ENCODE peak calls at places on chromosome 15, in eight cellular contexts. One of them, this sample, is unnamed. For H3K27me3 and H3K36me3, the result is how much of the 10 kb centered on the place peaks cover.

GRCh38 chr15:90594297-90594696 is 64.6 kb downstream of the CRTC3 start:
- DNase-seq in GM23248: peak
- DNase-seq in tibial artery: peak
- DNase-seq in fibroblast of lung: peak
- DNase-seq in small intestine: peak
- DNase-seq in PC-3: peak
- DNase-seq in PC-9: peak
- DNase-seq in body of pancreas: peak
- DNase-seq in this sample: no peak

GRCh38 chr15:42919794-42920280 is 741 bp downstream of the TTBK2 start:
- DNase-seq in GM23248: peak
- DNase-seq in tibial artery: no peak
- DNase-seq in fibroblast of lung: peak
- DNase-seq in small intestine: peak
- DNase-seq in PC-3: peak
- DNase-seq in PC-9: peak
- DNase-seq in body of pancreas: peak
- DNase-seq in this sample: peak

GRCh38 chr15:63264685-63265302 is 12.6 kb upstream of the APH1B start:
- DNase-seq in GM23248: peak
- DNase-seq in tibial artery: no peak
- DNase-seq in fibroblast of lung: peak
- DNase-seq in small intestine: no peak
- DNase-seq in PC-3: no peak
- DNase-seq in PC-9: no peak
- DNase-seq in body of pancreas: no peak
- DNase-seq in this sample: peak

GRCh38 chr15:74519311-74519710 is 21.7 kb upstream of the ARID3B start:
- DNase-seq in GM23248: peak
- DNase-seq in tibial artery: no peak
- DNase-seq in fibroblast of lung: peak
- DNase-seq in small intestine: no peak
- DNase-seq in PC-3: peak
- DNase-seq in PC-9: no peak
- DNase-seq in body of pancreas: no peak
- DNase-seq in this sample: no peak

GRCh38 chr15:79028411-79028964 is 62.1 kb downstream of the RASGRF1 start:
- DNase-seq in GM23248: peak
- DNase-seq in tibial artery: no peak
- DNase-seq in fibroblast of lung: peak
- DNase-seq in small intestine: peak
- DNase-seq in PC-3: peak
- DNase-seq in PC-9: peak
- DNase-seq in body of pancreas: no peak
- DNase-seq in this sample: peak

GRCh38 chr15:58346361-58346760 is 85.4 kb upstream of the LIPC start:
- DNase-seq in GM23248: peak
- DNase-seq in tibial artery: no peak
- DNase-seq in fibroblast of lung: peak
- DNase-seq in small intestine: no peak
- DNase-seq in PC-3: peak
- DNase-seq in PC-9: peak
- DNase-seq in body of pancreas: no peak
- DNase-seq in this sample: no peak

GRCh38 chr15:35522061-35522460 is 23.9 kb downstream of the DPH6 start:
- DNase-seq in GM23248: no peak
- DNase-seq in tibial artery: no peak
- DNase-seq in fibroblast of lung: no peak
- DNase-seq in small intestine: no peak
- DNase-seq in PC-3: peak
- DNase-seq in PC-9: no peak
- DNase-seq in body of pancreas: no peak
- DNase-seq in this sample: no peak

GRCh38 chr15:42059661-42060476 is 34.5 kb downstream of the PLA2G4D start:
- DNase-seq in GM23248: peak
- DNase-seq in tibial artery: no peak
- DNase-seq in fibroblast of lung: peak
- DNase-seq in small intestine: peak
- DNase-seq in PC-3: peak
- DNase-seq in PC-9: peak
- DNase-seq in body of pancreas: peak
- DNase-seq in this sample: peak

GRCh38 chr15:67472957-67473356 is 48.0 kb upstream of the C15orf61 start:
- DNase-seq in GM23248: peak
- DNase-seq in tibial artery: no peak
- DNase-seq in fibroblast of lung: peak
- DNase-seq in small intestine: no peak
- DNase-seq in PC-3: no peak
- DNase-seq in PC-9: no peak
- DNase-seq in body of pancreas: no peak
- DNase-seq in this sample: no peak

GRCh38 chr15:88449581-88449980 is 17.6 kb downstream of the MRPL46 start:
- DNase-seq in GM23248: no peak
- DNase-seq in tibial artery: no peak
- DNase-seq in fibroblast of lung: no peak
- DNase-seq in small intestine: no peak
- DNase-seq in PC-3: no peak
- DNase-seq in PC-9: no peak
- DNase-seq in body of pancreas: no peak
- DNase-seq in this sample: no peak

GRCh38 chr15:55196458-55197361 is at the start of gene RSL24D1:
- DNase-seq in GM23248: peak
- DNase-seq in tibial artery: peak
- DNase-seq in fibroblast of lung: peak
- DNase-seq in small intestine: peak
- DNase-seq in PC-3: peak
- DNase-seq in PC-9: peak
- DNase-seq in body of pancreas: peak
- DNase-seq in this sample: peak

GRCh38 chr15:98452238-98452637 is 196.1 kb upstream of the IGF1R start:
- DNase-seq in GM23248: no peak
- DNase-seq in tibial artery: no peak
- DNase-seq in fibroblast of lung: no peak
- DNase-seq in small intestine: no peak
- DNase-seq in PC-3: no peak
- DNase-seq in PC-9: no peak
- DNase-seq in body of pancreas: no peak
- DNase-seq in this sample: no peak

GRCh38 chr15:61871926-61872522 is 188.2 kb downstream of the VPS13C start:
- DNase-seq in GM23248: peak
- DNase-seq in tibial artery: no peak
- DNase-seq in fibroblast of lung: peak
- DNase-seq in small intestine: peak
- DNase-seq in PC-3: peak
- DNase-seq in PC-9: no peak
- DNase-seq in body of pancreas: no peak
- DNase-seq in this sample: peak

GRCh38 chr15:65841121-65841930 is 28.0 kb upstream of the RAB11A start:
- DNase-seq in GM23248: peak
- DNase-seq in tibial artery: peak
- DNase-seq in fibroblast of lung: peak
- DNase-seq in small intestine: no peak
- DNase-seq in PC-3: no peak
- DNase-seq in PC-9: no peak
- DNase-seq in body of pancreas: no peak
- DNase-seq in this sample: no peak

GRCh38 chr15:74387988-74388955 is 20.8 kb upstream of the CYP11A1 start:
- DNase-seq in GM23248: no peak
- DNase-seq in tibial artery: no peak
- DNase-seq in fibroblast of lung: no peak
- DNase-seq in small intestine: no peak
- DNase-seq in PC-3: no peak
- DNase-seq in PC-9: peak
- DNase-seq in body of pancreas: no peak
- DNase-seq in this sample: no peak

GRCh38 chr15:37101634-37102314 is 1.4 kb upstream of the MEIS2 start:
- DNase-seq in GM23248: peak
- DNase-seq in tibial artery: peak
- DNase-seq in fibroblast of lung: peak
- DNase-seq in small intestine: peak
- DNase-seq in PC-3: peak
- DNase-seq in PC-9: peak
- DNase-seq in body of pancreas: peak
- DNase-seq in this sample: peak

GRCh38 chr15:84976746-84977345 is 4.8 kb upstream of the PDE8A start:
- DNase-seq in GM23248: no peak
- DNase-seq in tibial artery: no peak
- DNase-seq in fibroblast of lung: no peak
- DNase-seq in small intestine: no peak
- DNase-seq in PC-3: no peak
- DNase-seq in PC-9: no peak
- DNase-seq in body of pancreas: no peak
- DNase-seq in this sample: no peak

GRCh38 chr15:33059184-33059583 is 135.3 kb downstream of the FMN1 start:
- DNase-seq in GM23248: peak
- DNase-seq in tibial artery: no peak
- DNase-seq in fibroblast of lung: peak
- DNase-seq in small intestine: no peak
- DNase-seq in PC-3: no peak
- DNase-seq in PC-9: no peak
- DNase-seq in body of pancreas: no peak
- DNase-seq in this sample: no peak

GRCh38 chr15:96339662-96340347 is 9.3 kb downstream of the NR2F2 start:
- DNase-seq in GM23248: peak
- DNase-seq in tibial artery: no peak
- DNase-seq in fibroblast of lung: peak
- DNase-seq in small intestine: no peak
- DNase-seq in PC-3: peak
- DNase-seq in PC-9: no peak
- DNase-seq in body of pancreas: no peak
- DNase-seq in this sample: no peak
- H3K27me3 ChIP-seq in GM23248: under half
- H3K27me3 ChIP-seq in tibial artery: under half
- H3K27me3 ChIP-seq in fibroblast of lung: under half
- H3K27me3 ChIP-seq in small intestine: under half
- H3K27me3 ChIP-seq in PC-3: under half
- H3K27me3 ChIP-seq in PC-9: under half
- H3K27me3 ChIP-seq in body of pancreas: under half
- H3K27me3 ChIP-seq in this sample: under half

DNA sequence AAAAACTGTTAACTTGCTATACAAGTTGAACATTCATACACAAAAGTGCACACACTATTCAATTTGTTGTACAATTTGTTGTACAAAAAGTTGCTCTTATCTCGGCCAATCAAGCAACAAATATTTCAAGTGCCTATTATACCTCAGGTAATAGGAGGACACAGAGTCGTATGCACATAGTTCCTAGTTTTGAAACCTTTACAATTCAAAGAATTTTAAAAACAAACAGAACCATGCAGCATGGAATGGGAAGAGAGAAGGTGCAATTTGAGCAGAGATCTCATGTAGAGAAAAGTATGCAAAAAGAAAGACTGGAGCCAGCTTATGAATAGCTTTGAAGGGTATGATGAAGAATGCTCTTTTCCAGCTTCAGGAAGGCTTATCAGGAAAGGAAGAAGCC is 46.5 kb upstream of the ARPP19 start:
- DNase-seq in GM23248: no peak
- DNase-seq in tibial artery: no peak
- DNase-seq in fibroblast of lung: peak
- DNase-seq in small intestine: no peak
- DNase-seq in PC-3: no peak
- DNase-seq in PC-9: no peak
- DNase-seq in body of pancreas: no peak
- DNase-seq in this sample: no peak
- H3K36me3 ChIP-seq in GM23248: under half
- H3K36me3 ChIP-seq in tibial artery: half or more
- H3K36me3 ChIP-seq in fibroblast of lung: under half
- H3K36me3 ChIP-seq in small intestine: under half
- H3K36me3 ChIP-seq in PC-3: under half
- H3K36me3 ChIP-seq in PC-9: under half
- H3K36me3 ChIP-seq in body of pancreas: under half
- H3K36me3 ChIP-seq in this sample: under half

DNA sequence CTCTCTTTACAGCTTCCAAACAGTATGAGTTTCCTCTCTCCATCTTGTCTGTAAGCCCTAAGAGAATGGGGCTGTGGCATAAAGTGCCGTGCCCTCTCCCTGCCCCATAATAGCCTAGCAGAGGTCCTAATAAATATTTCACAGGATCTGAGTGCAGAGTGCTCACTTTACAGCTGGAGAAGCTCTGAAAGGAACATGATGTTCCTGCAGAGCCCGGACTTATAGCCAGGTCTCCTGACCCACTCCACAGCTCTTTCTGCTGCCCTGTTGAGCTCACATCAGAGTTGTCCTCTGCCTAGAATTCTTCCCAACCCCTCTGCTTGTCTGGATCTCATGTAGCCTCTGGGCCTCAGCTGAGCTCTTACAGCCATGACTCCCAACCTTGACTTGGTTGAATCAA is 135.1 kb downstream of the RPLP1 start:
- DNase-seq in GM23248: no peak
- DNase-seq in tibial artery: no peak
- DNase-seq in fibroblast of lung: no peak
- DNase-seq in small intestine: no peak
- DNase-seq in PC-3: no peak
- DNase-seq in PC-9: no peak
- DNase-seq in body of pancreas: no peak
- DNase-seq in this sample: no peak
- H3K27me3 ChIP-seq in GM23248: under half
- H3K27me3 ChIP-seq in tibial artery: under half
- H3K27me3 ChIP-seq in fibroblast of lung: under half
- H3K27me3 ChIP-seq in small intestine: under half
- H3K27me3 ChIP-seq in PC-3: under half
- H3K27me3 ChIP-seq in PC-9: under half
- H3K27me3 ChIP-seq in body of pancreas: under half
- H3K27me3 ChIP-seq in this sample: under half

DNA sequence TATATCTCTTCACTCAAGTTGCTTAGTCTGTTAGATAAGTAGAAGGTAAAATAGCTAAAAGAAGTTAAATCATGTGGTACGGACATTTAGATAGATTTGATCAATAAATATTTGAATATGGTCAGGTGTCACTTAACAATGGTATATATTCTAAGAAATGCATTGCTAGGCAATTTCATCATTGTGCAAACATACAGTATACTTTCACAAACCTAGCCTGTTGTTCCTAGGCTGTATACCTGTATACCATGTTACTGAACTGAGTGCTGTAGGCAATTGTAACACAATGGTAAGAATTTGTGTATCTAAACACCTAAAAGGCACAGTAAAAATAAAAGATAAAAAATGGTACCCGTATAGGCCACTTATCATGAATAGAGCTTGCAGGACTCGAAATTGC is 112.8 kb upstream of the CGNL1 start:
- DNase-seq in GM23248: no peak
- DNase-seq in tibial artery: no peak
- DNase-seq in fibroblast of lung: no peak
- DNase-seq in small intestine: no peak
- DNase-seq in PC-3: no peak
- DNase-seq in PC-9: no peak
- DNase-seq in body of pancreas: no peak
- DNase-seq in this sample: no peak
- H3K36me3 ChIP-seq in GM23248: under half
- H3K36me3 ChIP-seq in tibial artery: under half
- H3K36me3 ChIP-seq in fibroblast of lung: under half
- H3K36me3 ChIP-seq in small intestine: under half
- H3K36me3 ChIP-seq in PC-3: under half
- H3K36me3 ChIP-seq in PC-9: under half
- H3K36me3 ChIP-seq in body of pancreas: under half
- H3K36me3 ChIP-seq in this sample: under half

This sample was measured in hepatocyte.